ENCODE peak calls at places on chromosomes 4 and X, in six cellular contexts. L, F, M, S, Z and N are unnamed samples.
A peak's percentile ranks its signal among the peaks of the same experiment; 100 is the strongest.

GRCh38 chrX:49177338-49177833 is 5.7 kb downstream of the PLP2 start:
- DNase-seq in L (no peak), F (no peak), M (peak; percentile 44), S (no peak), Z (no peak), N (no peak)

GRCh38 chr4:125191252-125191651 is 123.5 kb upstream of the FAT4 start:
- DNase-seq in L (no peak), F (no peak), M (no peak), S (no peak), Z (no peak), N (no peak)

GRCh38 chr4:186204611-186205144 is 13.3 kb downstream of the CYP4V2 start:
- DNase-seq in L (no peak), F (no peak), M (no peak), S (no peak), Z (no peak), N (no peak)

GRCh38 chr4:147831452-147832192 is 99.7 kb downstream of the ARHGAP10 start:
- DNase-seq in L (no peak), F (peak; percentile 71), M (no peak), S (no peak), Z (peak; percentile 29), N (peak; percentile 55)

GRCh38 chrX:40158036-40158706 is 60.4 kb upstream of the BCOR start:
- DNase-seq in L (no peak), F (peak; percentile 70), M (no peak), S (peak; percentile 64), Z (no peak), N (no peak)

GRCh38 chr4:119706804-119707203 is 78.2 kb upstream of the PDE5A start:
- DNase-seq in L (no peak), F (no peak), M (no peak), S (no peak), Z (no peak), N (no peak)

GRCh38 chr4:176150283-176150682 is 45.1 kb downstream of the SPATA4 start:
- DNase-seq in L (peak; percentile 17), F (no peak), M (peak; percentile 2), S (peak; percentile 13), Z (no peak), N (no peak)

GRCh38 chr4:112451831-112452230 is 64.1 kb downstream of the NEUROG2 start:
- DNase-seq in L (no peak), F (no peak), M (no peak), S (no peak), Z (no peak), N (no peak)

GRCh38 chrX:143580266-143580665 is 55.6 kb downstream of the SLITRK4 start:
- DNase-seq in L (no peak), F (no peak), M (no peak), S (no peak), Z (no peak), N (no peak)

GRCh38 chr4:143286058-143286457 is 50.6 kb upstream of the GAB1 start:
- DNase-seq in L (no peak), F (no peak), M (no peak), S (no peak), Z (no peak), N (no peak)

GRCh38 chr4:158131037-158131436 is 41.8 kb downstream of the GASK1B start:
- DNase-seq in L (no peak), F (no peak), M (no peak), S (no peak), Z (no peak), N (no peak)

GRCh38 chrX:114774691-114775090 is 190.8 kb downstream of the HTR2C start:
- DNase-seq in L (no peak), F (no peak), M (no peak), S (peak; percentile 38), Z (no peak), N (no peak)

GRCh38 chrX:1212532-1212931 is at the start of gene CRLF2:
- DNase-seq in L (no peak), F (peak; percentile 54), M (no peak), S (no peak), Z (peak; percentile 44), N (no peak)

GRCh38 chrX:150575415-150575814 is 7.0 kb downstream of the MTM1 start:
- DNase-seq in L (no peak), F (no peak), M (no peak), S (no peak), Z (no peak), N (no peak)

GRCh38 chr4:173270312-173271027 is 63.7 kb downstream of the HMGB2 start:
- DNase-seq in L (peak; percentile 32), F (no peak), M (no peak), S (no peak), Z (no peak), N (no peak)

GRCh38 chrX:53257670-53258423 is 23.5 kb downstream of the IQSEC2 start:
- DNase-seq in L (no peak), F (no peak), M (no peak), S (no peak), Z (no peak), N (no peak)

GRCh38 chrX:154437398-154437752 is 421 bp downstream of the GDI1 start:
- DNase-seq in L (peak; percentile 73), F (no peak), M (no peak), S (no peak), Z (no peak), N (no peak)
- H3K4me3 ChIP-seq in L (peak overlapping the region; percentile 69), F (peak overlapping the region; percentile 97), M (peak overlapping the region; percentile 68), S (peak overlapping the region; percentile 60), Z (peak overlapping the region; percentile 90), N (peak overlapping the region; percentile 90)

GRCh38 chrX:153406011-153406410 is 4.9 kb upstream of the PNMA6E start:
- DNase-seq in L (no peak), F (no peak), M (no peak), S (no peak), Z (no peak), N (no peak)

GRCh38 chrX:153406903-153407302 is 4.4 kb upstream of the ZFP92 start:
- DNase-seq in L (no peak), F (no peak), M (no peak), S (no peak), Z (no peak), N (no peak)

GRCh38 chrX:153408871-153409351 is 2.4 kb upstream of the ZFP92 start:
- DNase-seq in L (no peak), F (no peak), M (no peak), S (no peak), Z (no peak), N (no peak)

GRCh38 chrX:153408221-153408721 is 3.0 kb upstream of the ZFP92 start:
- DNase-seq in L (no peak), F (no peak), M (no peak), S (no peak), Z (no peak), N (no peak)

DNA sequence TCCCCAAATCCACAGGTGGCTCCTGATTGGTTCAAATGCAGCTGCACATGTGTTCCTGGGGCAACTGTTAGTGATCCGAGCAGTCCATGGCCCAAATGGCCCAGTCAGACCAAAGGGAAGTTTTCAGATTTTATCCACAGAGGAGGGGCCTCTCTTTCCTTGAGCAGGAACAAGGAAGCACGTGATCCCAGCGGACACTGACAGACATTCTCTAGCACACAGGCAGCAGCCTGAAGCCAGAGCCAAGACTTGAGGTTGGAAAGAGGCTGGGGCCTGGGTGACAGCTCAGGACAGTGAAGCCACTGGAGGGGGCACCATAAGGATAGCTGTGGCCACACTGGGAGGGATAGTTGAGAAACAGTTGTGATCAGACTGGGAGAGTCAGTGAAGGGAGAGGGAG is 3.5 kb upstream of the ZFP92 start:
- DNase-seq in L (no peak), F (no peak), M (no peak), S (no peak), Z (no peak), N (no peak)
- TF ChIP-seq REST in L (no peak), F (no peak), M (no peak), S (no peak), Z (no peak), N (no peak)

GRCh38 chr4:8224596-8225289 is 25.7 kb downstream of the SH3TC1 start:
- DNase-seq in L (no peak), F (no peak), M (no peak), S (no peak), Z (no peak), N (no peak)
- H3K4me3 ChIP-seq in L (no peak overlapping the region), F (no peak overlapping the region), M (no peak overlapping the region), S (no peak overlapping the region), Z (no peak overlapping the region), N (no peak overlapping the region)

GRCh38 chrX:21929209-21929608 is 11.3 kb upstream of the SMS start:
- DNase-seq in L (no peak), F (no peak), M (no peak), S (no peak), Z (no peak), N (no peak)

GRCh38 chrX:21930986-21931385 is 9.5 kb upstream of the SMS start:
- DNase-seq in L (no peak), F (no peak), M (no peak), S (no peak), Z (no peak), N (no peak)

GRCh38 chrX:21926527-21927278 is 13.8 kb upstream of the SMS start:
- DNase-seq in L (no peak), F (peak; percentile 77), M (peak; percentile 40), S (peak; percentile 51), Z (no peak), N (peak; percentile 70)

GRCh38 chrX:21926116-21926515 is 14.4 kb upstream of the SMS start:
- DNase-seq in L (no peak), F (no peak), M (no peak), S (no peak), Z (no peak), N (no peak)
- TF ChIP-seq REST in L (no peak), F (no peak), M (no peak), S (no peak), Z (no peak), N (no peak)